ENCODE peak calls at places on chromosome 18, in seven cellular contexts. One of them, this sample, is unnamed.

GRCh38 chr18:31562726-31563125 is 29.0 kb upstream of the TTR start:
- DNase-seq in Daoy: no peak
- DNase-seq in dermis microvascular lymphatic vessel endothelial cell: no peak
- DNase-seq in activated CD8-positive, alpha-beta memory T cell treated with anti-CD3 and anti-CD28 coated beads, Interleukin-2, amount 50 U/mL, for 48 hours: no peak
- DNase-seq in psoas muscle: no peak
- DNase-seq in globus pallidus: no peak
- DNase-seq in HuH-7: no peak
- DNase-seq in this sample: no peak

GRCh38 chr18:75204262-75204977 is 4.5 kb downstream of the PTGR3 start:
- DNase-seq in Daoy: no peak
- DNase-seq in dermis microvascular lymphatic vessel endothelial cell: no peak
- DNase-seq in activated CD8-positive, alpha-beta memory T cell treated with anti-CD3 and anti-CD28 coated beads, Interleukin-2, amount 50 U/mL, for 48 hours: no peak
- DNase-seq in psoas muscle: peak
- DNase-seq in globus pallidus: peak
- DNase-seq in HuH-7: no peak
- DNase-seq in this sample: no peak

GRCh38 chr18:77208969-77209368 is 40.7 kb upstream of the GALR1 start:
- DNase-seq in Daoy: peak
- DNase-seq in dermis microvascular lymphatic vessel endothelial cell: no peak
- DNase-seq in activated CD8-positive, alpha-beta memory T cell treated with anti-CD3 and anti-CD28 coated beads, Interleukin-2, amount 50 U/mL, for 48 hours: peak
- DNase-seq in psoas muscle: no peak
- DNase-seq in globus pallidus: peak
- DNase-seq in HuH-7: no peak
- DNase-seq in this sample: no peak

GRCh38 chr18:30440351-30440750 is 602.2 kb downstream of the DSC3 start:
- DNase-seq in Daoy: no peak
- DNase-seq in dermis microvascular lymphatic vessel endothelial cell: no peak
- DNase-seq in activated CD8-positive, alpha-beta memory T cell treated with anti-CD3 and anti-CD28 coated beads, Interleukin-2, amount 50 U/mL, for 48 hours: no peak
- DNase-seq in psoas muscle: no peak
- DNase-seq in globus pallidus: no peak
- DNase-seq in HuH-7: no peak
- DNase-seq in this sample: no peak

GRCh38 chr18:51716277-51716676 is 518.8 kb upstream of the MEX3C start:
- DNase-seq in Daoy: no peak
- DNase-seq in dermis microvascular lymphatic vessel endothelial cell: no peak
- DNase-seq in activated CD8-positive, alpha-beta memory T cell treated with anti-CD3 and anti-CD28 coated beads, Interleukin-2, amount 50 U/mL, for 48 hours: no peak
- DNase-seq in psoas muscle: no peak
- DNase-seq in globus pallidus: no peak
- DNase-seq in HuH-7: no peak
- DNase-seq in this sample: no peak

GRCh38 chr18:32337821-32338220 is 132.9 kb downstream of the GAREM1 start:
- DNase-seq in Daoy: no peak
- DNase-seq in dermis microvascular lymphatic vessel endothelial cell: no peak
- DNase-seq in activated CD8-positive, alpha-beta memory T cell treated with anti-CD3 and anti-CD28 coated beads, Interleukin-2, amount 50 U/mL, for 48 hours: no peak
- DNase-seq in psoas muscle: no peak
- DNase-seq in globus pallidus: no peak
- DNase-seq in HuH-7: no peak
- DNase-seq in this sample: no peak

GRCh38 chr18:54622084-54622483 is 31.0 kb downstream of the DYNAP start:
- DNase-seq in Daoy: no peak
- DNase-seq in dermis microvascular lymphatic vessel endothelial cell: no peak
- DNase-seq in activated CD8-positive, alpha-beta memory T cell treated with anti-CD3 and anti-CD28 coated beads, Interleukin-2, amount 50 U/mL, for 48 hours: no peak
- DNase-seq in psoas muscle: no peak
- DNase-seq in globus pallidus: no peak
- DNase-seq in HuH-7: no peak
- DNase-seq in this sample: no peak

GRCh38 chr18:74457043-74457742 is at the start of gene DIPK1C:
- DNase-seq in Daoy: no peak
- DNase-seq in dermis microvascular lymphatic vessel endothelial cell: no peak
- DNase-seq in activated CD8-positive, alpha-beta memory T cell treated with anti-CD3 and anti-CD28 coated beads, Interleukin-2, amount 50 U/mL, for 48 hours: no peak
- DNase-seq in psoas muscle: no peak
- DNase-seq in globus pallidus: peak
- DNase-seq in HuH-7: no peak
- DNase-seq in this sample: no peak

GRCh38 chr18:25422230-25422629 is 70.3 kb upstream of the ZNF521 start:
- DNase-seq in Daoy: no peak
- DNase-seq in dermis microvascular lymphatic vessel endothelial cell: no peak
- DNase-seq in activated CD8-positive, alpha-beta memory T cell treated with anti-CD3 and anti-CD28 coated beads, Interleukin-2, amount 50 U/mL, for 48 hours: no peak
- DNase-seq in psoas muscle: no peak
- DNase-seq in globus pallidus: no peak
- DNase-seq in HuH-7: no peak
- DNase-seq in this sample: no peak

GRCh38 chr18:69725855-69726508 is 221.7 kb downstream of the CD226 start:
- DNase-seq in Daoy: no peak
- DNase-seq in dermis microvascular lymphatic vessel endothelial cell: no peak
- DNase-seq in activated CD8-positive, alpha-beta memory T cell treated with anti-CD3 and anti-CD28 coated beads, Interleukin-2, amount 50 U/mL, for 48 hours: no peak
- DNase-seq in psoas muscle: no peak
- DNase-seq in globus pallidus: no peak
- DNase-seq in HuH-7: no peak
- DNase-seq in this sample: no peak

This sample was measured in cerebellar cortex.